ENCODE peak calls at places on chromosomes 7 and 10, in seven cellular contexts. G is stimulated activated CD4-positive, alpha-beta T cell treated with anti-CD3 and anti-CD28 coated beads, Interleukin-1b, Interleukin-23, amount 100 ng/mL, for 24 hours; D is skeletal muscle cell; N is renal cortical epithelial cell; C is body of pancreas; H is NCI-H748 treated with DMSO at 0.1 percent for 48 hours; Q is left lobe of liver. S is an unnamed sample.

GRCh38 chr7:132141109-132141508 is 435.2 kb downstream of the PLXNA4 start:
- DNase-seq in H (no peak), N (no peak), C (no peak), D (no peak), G (no peak), Q (no peak), S (no peak)

GRCh38 chr10:6365384-6365783 is 162.7 kb downstream of the PFKFB3 start:
- DNase-seq in C (no peak), G (no peak), D (no peak), H (no peak), Q (peak; percentile 84), N (no peak), S (no peak)

GRCh38 chr10:122468220-122468922 is 7.0 kb downstream of the HTRA1 start:
- DNase-seq in C (no peak), G (no peak), H (no peak), D (no peak), N (no peak), Q (no peak), S (no peak)

GRCh38 chr10:118057351-118057750 is 10.6 kb upstream of the RAB11FIP2 start:
- DNase-seq in C (no peak), D (no peak), H (no peak), N (no peak), G (no peak), Q (no peak), S (no peak)

GRCh38 chr7:90788057-90788456 is 191.9 kb downstream of the CDK14 start:
- DNase-seq in D (peak; percentile 66), Q (no peak), N (no peak), C (no peak), G (no peak), H (no peak), S (no peak)

GRCh38 chr7:28389504-28390385 is 22.6 kb upstream of the CREB5 start:
- DNase-seq in N (peak; percentile 89), C (no peak), G (no peak), H (peak; percentile 93), D (no peak), Q (no peak), S (peak; percentile 59)

GRCh38 chr7:12620371-12620770 is 49.9 kb downstream of the SCIN start:
- DNase-seq in C (no peak), G (no peak), D (no peak), N (no peak), H (no peak), Q (no peak), S (no peak)

GRCh38 chr7:79281406-79281805 is 172.1 kb downstream of the MAGI2 start:
- DNase-seq in Q (no peak), N (no peak), G (no peak), H (no peak), C (no peak), D (no peak), S (no peak)

GRCh38 chr7:11833431-11833830 is 1.4 kb upstream of the THSD7A start:
- DNase-seq in C (no peak), N (peak; percentile 37), H (peak; percentile 76), Q (no peak), D (no peak), G (no peak), S (no peak)

GRCh38 chr7:148669907-148670306 is 28.8 kb upstream of the CUL1 start:
- DNase-seq in G (no peak), Q (no peak), H (no peak), D (no peak), C (no peak), N (no peak), S (no peak)

GRCh38 chr7:73705551-73705920 is 13.9 kb downstream of the STX1A start:
- DNase-seq in G (no peak), H (no peak), N (no peak), Q (no peak), D (no peak), C (no peak), S (no peak)

GRCh38 chr10:129035052-129035805 is 431.8 kb upstream of the MGMT start:
- DNase-seq in D (no peak), C (no peak), G (no peak), Q (no peak), H (no peak), N (peak; percentile 82), S (no peak)

GRCh38 chr7:84529480-84530205 is 335.1 kb upstream of the SEMA3A start:
- DNase-seq in H (no peak), D (no peak), C (peak; percentile 12), Q (no peak), G (no peak), N (peak; percentile 91), S (no peak)

GRCh38 chr7:28069788-28070187 is 110.8 kb downstream of the JAZF1 start:
- DNase-seq in Q (no peak), C (peak; percentile 19), H (no peak), D (peak; percentile 51), N (no peak), G (no peak), S (no peak)

GRCh38 chr7:151437163-151437553 is 2.8 kb downstream of the CRYGN start:
- DNase-seq in H (no peak), N (no peak), D (no peak), Q (no peak), G (no peak), C (no peak), S (no peak)

GRCh38 chr7:22853674-22854157 is 31.1 kb upstream of the TOMM7 start:
- DNase-seq in N (no peak), Q (no peak), D (no peak), G (no peak), H (no peak), C (peak; percentile 14), S (no peak)

GRCh38 chr7:74479961-74480829 is 26.5 kb downstream of the GTF2IRD1 start:
- DNase-seq in C (peak; percentile 94), D (peak; percentile 84), N (peak; percentile 69), H (no peak), G (no peak), Q (peak; percentile 80), S (peak; percentile 64)

GRCh38 chr10:31896972-31897384 is 31.7 kb downstream of the ARHGAP12 start:
- DNase-seq in G (no peak), C (no peak), N (peak; percentile 61), D (peak; percentile 20), H (no peak), Q (no peak), S (no peak)

GRCh38 chr10:58992830-58993460 is 183.5 kb upstream of the PHYHIPL start:
- DNase-seq in N (no peak), D (no peak), G (no peak), H (no peak), Q (no peak), C (no peak), S (no peak)

GRCh38 chr10:117946525-117947070 is 100.1 kb downstream of the RAB11FIP2 start:
- DNase-seq in H (no peak), D (no peak), C (no peak), G (no peak), Q (no peak), N (peak; percentile 85), S (no peak)

GRCh38 chr10:115975031-115975430 is 298.0 kb downstream of the GFRA1 start:
- DNase-seq in H (no peak), D (no peak), C (no peak), G (no peak), N (no peak), Q (no peak), S (no peak)

GRCh38 chr7:11341285-11341944 is 367.7 kb downstream of the PHF14 start:
- DNase-seq in D (no peak), H (peak; percentile 88), N (peak; percentile 50), C (peak; percentile 16), G (no peak), Q (no peak), S (peak; percentile 15)

GRCh38 chr10:121804460-121804859 is 123.4 kb downstream of the ATE1 start:
- DNase-seq in D (peak; percentile 41), C (no peak), H (no peak), Q (no peak), G (no peak), N (no peak), S (no peak)

GRCh38 chr10:22321156-22321711 is 335 bp downstream of the BMI1 start:
- DNase-seq in H (no peak), Q (peak; percentile 73), C (peak; percentile 67), N (no peak), D (no peak), G (no peak), S (no peak)

GRCh38 chr10:19788075-19788686 is 28.1 kb upstream of the PLXDC2 start:
- DNase-seq in C (peak; percentile 33), N (peak; percentile 72), G (no peak), Q (no peak), D (peak; percentile 7), H (no peak), S (peak; percentile 15)

GRCh38 chr10:129702605-129703004 is 235.6 kb downstream of the MGMT start:
- DNase-seq in N (no peak), C (no peak), H (no peak), Q (no peak), D (no peak), G (no peak), S (no peak)

GRCh38 chr10:32054087-32054486 is 2.1 kb downstream of the KIF5B start:
- DNase-seq in H (peak; percentile 1), N (peak; percentile 40), G (no peak), C (peak; percentile 24), Q (no peak), D (no peak), S (peak; percentile 0)

GRCh38 chr10:16809074-16809718 is 8.0 kb downstream of the RSU1 start:
- DNase-seq in N (peak; percentile 21), G (no peak), Q (no peak), D (no peak), H (peak; percentile 9), C (no peak), S (no peak)

GRCh38 chr10:133274751-133275682 is 1.7 kb downstream of the ADAM8 start:
- DNase-seq in H (no peak), Q (no peak), C (no peak), N (no peak), G (peak; percentile 55), D (no peak), S (no peak)

GRCh38 chr7:121797283-121798037 is 75.5 kb upstream of the PTPRZ1 start:
- DNase-seq in N (peak; percentile 31), Q (no peak), D (no peak), C (no peak), G (no peak), H (no peak), S (no peak)

GRCh38 chr10:45461034-45461433 is 87.0 kb downstream of the ALOX5 start:
- DNase-seq in G (no peak), Q (no peak), N (no peak), D (no peak), H (no peak), C (no peak), S (no peak)

GRCh38 chr7:156158213-156158612 is 345.9 kb upstream of the SHH start:
- DNase-seq in H (no peak), D (no peak), G (no peak), N (no peak), C (peak; percentile 6), Q (peak; percentile 16), S (no peak)

GRCh38 chr7:121163699-121164098 is 165.1 kb upstream of the WNT16 start:
- DNase-seq in G (no peak), H (no peak), D (no peak), C (no peak), Q (no peak), N (peak; percentile 10), S (no peak)

GRCh38 chr10:132548106-132548823 is 10.7 kb downstream of the INPP5A start:
- DNase-seq in G (no peak), C (no peak), D (no peak), Q (no peak), N (no peak), H (no peak), S (no peak)

GRCh38 chr7:518630-519428 is 817 bp downstream of the PDGFA start:
- DNase-seq in H (peak; percentile 52), G (no peak), D (no peak), N (peak; percentile 36), C (peak; percentile 91), Q (peak; percentile 84), S (no peak)

GRCh38 chr10:5292196-5292735 is 72.5 kb upstream of the UCN3 start:
- DNase-seq in G (no peak), D (no peak), C (no peak), N (no peak), H (peak; percentile 2), Q (no peak), S (no peak)